ENCODE peak calls at places on chromosome 4, in four cellular contexts. One of them, this sample, is unnamed.

GRCh38 chr4:106987314-106987713 is 48.8 kb downstream of the DKK2 start:
- DNase-seq in HepG2: no peak
- DNase-seq in H9: no peak
- DNase-seq in IMR-90: no peak
- DNase-seq in this sample: peak; percentile 19

GRCh38 chr4:165537028-165537648 is 158.3 kb downstream of the CPE start:
- DNase-seq in HepG2: peak; percentile 40
- DNase-seq in H9: no peak
- DNase-seq in IMR-90: peak; percentile 39
- DNase-seq in this sample: no peak

GRCh38 chr4:180900781-180901180 is 1342.4 kb upstream of the TENM3 start:
- DNase-seq in HepG2: no peak
- DNase-seq in H9: no peak
- DNase-seq in IMR-90: no peak
- DNase-seq in this sample: peak; percentile 16

GRCh38 chr4:2290974-2291704 is 29.2 kb upstream of the MXD4 start:
- DNase-seq in HepG2: no peak
- DNase-seq in H9: no peak
- DNase-seq in IMR-90: no peak
- DNase-seq in this sample: no peak

GRCh38 chr4:1593458-1593857 is 90.7 kb downstream of the FAM53A start:
- DNase-seq in HepG2: no peak
- DNase-seq in H9: no peak
- DNase-seq in IMR-90: no peak
- DNase-seq in this sample: no peak

GRCh38 chr4:92101609-92102231 is 202.0 kb upstream of the GRID2 start:
- DNase-seq in HepG2: no peak
- DNase-seq in H9: no peak
- DNase-seq in IMR-90: peak; percentile 15
- DNase-seq in this sample: peak; percentile 10

GRCh38 chr4:175705407-175705806 is 106.7 kb downstream of the GPM6A start:
- DNase-seq in HepG2: no peak
- DNase-seq in H9: peak; percentile 66
- DNase-seq in IMR-90: no peak
- DNase-seq in this sample: no peak

GRCh38 chr4:119197772-119198212 is 14.7 kb upstream of the USP53 start:
- DNase-seq in HepG2: peak; percentile 10
- DNase-seq in H9: no peak
- DNase-seq in IMR-90: no peak
- DNase-seq in this sample: no peak

GRCh38 chr4:101169044-101170014 is 178.0 kb downstream of the PPP3CA start:
- DNase-seq in HepG2: peak; percentile 83
- DNase-seq in H9: peak; percentile 80
- DNase-seq in IMR-90: peak; percentile 65
- DNase-seq in this sample: peak; percentile 91

GRCh38 chr4:75800972-75801371 is 76.6 kb downstream of the USO1 start:
- DNase-seq in HepG2: no peak
- DNase-seq in H9: no peak
- DNase-seq in IMR-90: peak; percentile 56
- DNase-seq in this sample: peak; percentile 13

GRCh38 chr4:139682309-139683210 is 16.9 kb downstream of the MGST2 start:
- DNase-seq in HepG2: no peak
- DNase-seq in H9: no peak
- DNase-seq in IMR-90: no peak
- DNase-seq in this sample: no peak

GRCh38 chr4:88802138-88802537 is 104.5 kb upstream of the NAP1L5 start:
- DNase-seq in HepG2: no peak
- DNase-seq in H9: no peak
- DNase-seq in IMR-90: no peak
- DNase-seq in this sample: no peak

GRCh38 chr4:85861064-85861767 is 386.3 kb downstream of the ARHGAP24 start:
- DNase-seq in HepG2: no peak
- DNase-seq in H9: no peak
- DNase-seq in IMR-90: peak; percentile 15
- DNase-seq in this sample: no peak

GRCh38 chr4:147965056-147965455 is 233.2 kb downstream of the ARHGAP10 start:
- DNase-seq in HepG2: no peak
- DNase-seq in H9: no peak
- DNase-seq in IMR-90: no peak
- DNase-seq in this sample: no peak

GRCh38 chr4:105145913-105146285 is 777 bp upstream of the TET2 start:
- DNase-seq in HepG2: no peak
- DNase-seq in H9: peak; percentile 56
- DNase-seq in IMR-90: no peak
- DNase-seq in this sample: peak; percentile 24

GRCh38 chr4:3348621-3349020 is 55.8 kb downstream of the RGS12 start:
- DNase-seq in HepG2: no peak
- DNase-seq in H9: no peak
- DNase-seq in IMR-90: no peak
- DNase-seq in this sample: no peak

GRCh38 chr4:67152976-67153375 is 392.3 kb downstream of the CENPC start:
- DNase-seq in HepG2: no peak
- DNase-seq in H9: no peak
- DNase-seq in IMR-90: no peak
- DNase-seq in this sample: no peak

GRCh38 chr4:181569553-181569952 is 673.6 kb upstream of the TENM3 start:
- DNase-seq in HepG2: peak; percentile 9
- DNase-seq in H9: no peak
- DNase-seq in IMR-90: peak; percentile 65
- DNase-seq in this sample: no peak

GRCh38 chr4:15197005-15197404 is 194.7 kb downstream of the CPEB2 start:
- DNase-seq in HepG2: peak; percentile 23
- DNase-seq in H9: peak; percentile 53
- DNase-seq in IMR-90: peak; percentile 28
- DNase-seq in this sample: no peak

GRCh38 chr4:22522706-22523501 is 7.0 kb upstream of the ADGRA3 start:
- DNase-seq in HepG2: no peak
- DNase-seq in H9: peak; percentile 45
- DNase-seq in IMR-90: no peak
- DNase-seq in this sample: no peak

GRCh38 chr4:8831221-8832129 is 40.2 kb downstream of the HMX1 start:
- DNase-seq in HepG2: no peak
- DNase-seq in H9: no peak
- DNase-seq in IMR-90: no peak
- DNase-seq in this sample: no peak

GRCh38 chr4:1300466-1301455 is 11.1 kb downstream of the MAEA start:
- DNase-seq in HepG2: no peak
- DNase-seq in H9: no peak
- DNase-seq in IMR-90: peak; percentile 76
- DNase-seq in this sample: peak; percentile 98

GRCh38 chr4:27123769-27124124 is 263.1 kb downstream of the STIM2 start:
- DNase-seq in HepG2: no peak
- DNase-seq in H9: no peak
- DNase-seq in IMR-90: no peak
- DNase-seq in this sample: no peak

GRCh38 chr4:181702864-181703263 is 540.3 kb upstream of the TENM3 start:
- DNase-seq in HepG2: no peak
- DNase-seq in H9: no peak
- DNase-seq in IMR-90: no peak
- DNase-seq in this sample: no peak

GRCh38 chr4:93771640-93772411 is 56.7 kb upstream of the ATOH1 start:
- DNase-seq in HepG2: no peak
- DNase-seq in H9: no peak
- DNase-seq in IMR-90: no peak
- DNase-seq in this sample: no peak

GRCh38 chr4:48237996-48238645 is 31.5 kb downstream of the TEC start:
- DNase-seq in HepG2: no peak
- DNase-seq in H9: no peak
- DNase-seq in IMR-90: peak; percentile 15
- DNase-seq in this sample: no peak

GRCh38 chr4:152079543-152080293 is 318.9 kb upstream of the GATB start:
- DNase-seq in HepG2: no peak
- DNase-seq in H9: no peak
- DNase-seq in IMR-90: no peak
- DNase-seq in this sample: no peak

GRCh38 chr4:148173397-148174017 is 268.7 kb downstream of the NR3C2 start:
- DNase-seq in HepG2: peak; percentile 2
- DNase-seq in H9: no peak
- DNase-seq in IMR-90: peak; percentile 5
- DNase-seq in this sample: no peak

GRCh38 chr4:47933798-47934197 is 19.4 kb upstream of the NFXL1 start:
- DNase-seq in HepG2: peak; percentile 32
- DNase-seq in H9: no peak
- DNase-seq in IMR-90: peak; percentile 60
- DNase-seq in this sample: no peak

GRCh38 chr4:83591730-83592129 is 55.8 kb downstream of the GPAT3 start:
- DNase-seq in HepG2: no peak
- DNase-seq in H9: no peak
- DNase-seq in IMR-90: no peak
- DNase-seq in this sample: no peak

GRCh38 chr4:7306021-7306420 is 113.7 kb downstream of the SORCS2 start:
- DNase-seq in HepG2: no peak
- DNase-seq in H9: no peak
- DNase-seq in IMR-90: no peak
- DNase-seq in this sample: no peak

GRCh38 chr4:7309176-7309575 is 116.8 kb downstream of the SORCS2 start:
- DNase-seq in HepG2: no peak
- DNase-seq in H9: no peak
- DNase-seq in IMR-90: no peak
- DNase-seq in this sample: no peak

GRCh38 chr4:7306986-7307385 is 114.6 kb downstream of the SORCS2 start:
- DNase-seq in HepG2: no peak
- DNase-seq in H9: no peak
- DNase-seq in IMR-90: no peak
- DNase-seq in this sample: no peak

GRCh38 chr4:7306566-7306965 is 114.2 kb downstream of the SORCS2 start:
- DNase-seq in HepG2: no peak
- DNase-seq in H9: no peak
- DNase-seq in IMR-90: no peak
- DNase-seq in this sample: no peak

DNA sequence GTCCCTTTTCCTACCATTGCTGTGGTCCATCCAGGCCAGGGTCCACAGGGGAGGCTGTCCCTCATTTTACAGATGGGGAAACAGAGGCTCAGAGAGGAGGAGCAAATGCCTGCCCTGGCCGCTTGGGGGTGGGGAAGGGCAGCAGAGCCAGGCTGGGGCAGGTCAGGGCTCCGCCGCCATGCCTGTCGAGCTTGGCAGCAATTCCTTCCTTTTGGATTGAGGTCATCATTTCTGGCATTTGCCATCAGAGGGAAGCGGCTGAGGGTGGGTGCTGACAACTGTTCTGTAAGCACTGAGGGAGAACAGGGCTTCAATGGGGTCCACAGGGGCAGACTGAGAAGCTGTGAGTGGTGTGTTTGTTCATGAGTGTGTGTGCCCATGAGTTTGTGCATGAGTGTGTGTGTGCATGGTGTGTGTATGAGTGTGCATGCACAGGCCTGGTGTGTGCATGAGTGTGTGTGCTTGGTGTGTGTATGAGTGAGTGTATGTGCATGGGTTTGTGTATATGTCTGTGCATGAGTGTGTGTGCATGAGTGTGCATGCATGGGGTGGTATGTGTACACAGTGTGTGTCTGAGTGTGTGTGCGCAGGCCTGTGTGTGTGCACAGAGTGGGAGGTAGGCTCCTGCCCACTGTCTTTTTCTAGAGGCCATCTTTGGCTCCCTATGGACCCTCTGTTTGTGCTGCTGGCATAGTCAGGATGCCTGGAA is 115.2 kb downstream of the SORCS2 start:
- DNase-seq in HepG2: no peak
- DNase-seq in H9: no peak
- DNase-seq in IMR-90: no peak
- DNase-seq in this sample: no peak
- H3K4me2 ChIP-seq in HepG2: no peak overlapping the region
- H3K4me2 ChIP-seq in H9: no peak overlapping the region
- H3K4me2 ChIP-seq in IMR-90: no peak overlapping the region
- H3K4me2 ChIP-seq in this sample: no peak overlapping the region

DNA sequence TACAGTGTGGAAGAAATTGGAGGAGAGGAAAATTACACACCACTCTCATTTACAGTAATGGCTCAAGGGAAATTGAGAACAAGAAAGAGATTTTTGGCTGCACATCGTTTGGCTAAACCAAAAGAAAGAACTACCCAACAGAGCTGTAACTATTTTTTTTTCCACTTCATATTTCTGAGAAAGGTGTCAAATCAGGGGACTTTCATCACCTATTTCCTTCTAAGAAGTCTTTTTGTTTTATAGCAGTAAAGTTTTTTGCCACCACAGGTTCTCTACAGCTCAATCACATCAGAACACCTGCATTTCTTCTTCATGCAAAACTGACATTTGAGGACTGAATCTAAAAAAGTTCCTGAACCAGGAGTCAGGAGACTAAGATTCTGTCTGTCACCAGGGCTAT is 57.5 kb upstream of the TNIP3 start:
- DNase-seq in HepG2: no peak
- DNase-seq in H9: no peak
- DNase-seq in IMR-90: no peak
- DNase-seq in this sample: no peak
- H3K4me2 ChIP-seq in HepG2: no peak overlapping the region
- H3K4me2 ChIP-seq in H9: no peak overlapping the region
- H3K4me2 ChIP-seq in IMR-90: no peak overlapping the region
- H3K4me2 ChIP-seq in this sample: no peak overlapping the region

GRCh38 chr4:74055096-74055495 is 16.6 kb upstream of the CXCL3 start:
- DNase-seq in HepG2: no peak
- DNase-seq in H9: no peak
- DNase-seq in IMR-90: no peak
- DNase-seq in this sample: no peak
- H3K4me2 ChIP-seq in HepG2: no peak overlapping the region
- H3K4me2 ChIP-seq in H9: no peak overlapping the region
- H3K4me2 ChIP-seq in IMR-90: no peak overlapping the region
- H3K4me2 ChIP-seq in this sample: no peak overlapping the region

GRCh38 chr4:10746371-10747143 is 62.0 kb upstream of the CLNK start:
- DNase-seq in HepG2: no peak
- DNase-seq in H9: no peak
- DNase-seq in IMR-90: peak; percentile 19
- DNase-seq in this sample: peak; percentile 88

GRCh38 chr4:10743357-10743756 is 58.8 kb upstream of the CLNK start:
- DNase-seq in HepG2: no peak
- DNase-seq in H9: no peak
- DNase-seq in IMR-90: no peak
- DNase-seq in this sample: no peak

GRCh38 chr4:10750714-10751113 is 66.1 kb upstream of the CLNK start:
- DNase-seq in HepG2: no peak
- DNase-seq in H9: no peak
- DNase-seq in IMR-90: no peak
- DNase-seq in this sample: no peak

GRCh38 chr4:10741961-10742699 is 57.6 kb upstream of the CLNK start:
- DNase-seq in HepG2: no peak
- DNase-seq in H9: no peak
- DNase-seq in IMR-90: no peak
- DNase-seq in this sample: no peak

DNA sequence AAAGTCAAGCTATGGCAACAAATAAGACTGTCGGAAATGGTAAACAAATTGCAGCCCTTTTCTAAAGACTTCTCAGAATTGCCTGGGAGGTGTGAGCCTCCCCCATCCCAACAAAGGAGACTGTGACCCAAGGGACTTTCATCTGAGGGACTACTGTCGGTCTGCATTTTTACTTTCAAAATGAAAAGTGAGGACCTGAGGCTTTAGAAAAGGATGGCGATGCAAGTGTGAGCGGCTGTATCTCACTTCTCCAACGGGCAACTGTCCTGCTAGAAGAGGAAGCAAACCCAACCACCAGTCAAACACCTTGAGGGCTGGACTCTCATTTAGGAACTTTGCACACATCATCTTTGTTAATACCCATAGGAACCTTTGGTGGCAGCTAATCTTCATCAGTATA is 62.6 kb upstream of the CLNK start:
- DNase-seq in HepG2: no peak
- DNase-seq in H9: no peak
- DNase-seq in IMR-90: no peak
- DNase-seq in this sample: no peak
- H3K4me2 ChIP-seq in HepG2: no peak overlapping the region
- H3K4me2 ChIP-seq in H9: no peak overlapping the region
- H3K4me2 ChIP-seq in IMR-90: no peak overlapping the region
- H3K4me2 ChIP-seq in this sample: no peak overlapping the region

This sample was measured in trophoblast cell.